ENCODE peak calls at places on chromosome 20, in four cellular contexts. A is foreskin keratinocyte, J is IMR-90, H is testis. G is an unnamed sample.
A peak's percentile ranks its signal among the peaks of the same experiment; 100 is the strongest.

GRCh38 chr20:48552550-48552949 is 275.2 kb downstream of the PREX1 start:
- DNase-seq in A (no peak), H (no peak), J (no peak), G (no peak)

GRCh38 chr20:23683281-23683680 is 5.6 kb downstream of the CST4 start:
- DNase-seq in J (no peak), H (no peak), A (no peak), G (no peak)

GRCh38 chr20:12775041-12775440 is 233.7 kb upstream of the SPTLC3 start:
- DNase-seq in A (no peak), H (no peak), J (no peak), G (no peak)

GRCh38 chr20:34755367-34755766 is 51.2 kb downstream of the TP53INP2 start:
- DNase-seq in A (no peak), H (no peak), J (no peak), G (no peak)

GRCh38 chr20:49233226-49233625 is 14.0 kb downstream of the DDX27 start:
- DNase-seq in A (no peak), H (no peak), J (no peak), G (no peak)

GRCh38 chr20:37226889-37227288 is 34.7 kb downstream of the GHRH start:
- DNase-seq in H (peak; percentile 86), J (peak; percentile 21), A (no peak), G (no peak)

GRCh38 chr20:14600527-14600926 is 263.1 kb upstream of the FLRT3 start:
- DNase-seq in A (no peak), J (no peak), H (no peak), G (no peak)

GRCh38 chr20:35698298-35699126 is 640 bp downstream of the NFS1 start:
- DNase-seq in H (no peak), A (no peak), J (no peak), G (peak; percentile 65)

GRCh38 chr20:53611449-53611894 is 17.8 kb upstream of the ZNF217 start:
- DNase-seq in A (peak; percentile 87), J (peak; percentile 99), H (peak; percentile 26), G (peak; percentile 94)

GRCh38 chr20:17029698-17030097 is 197.1 kb upstream of the PCSK2 start:
- DNase-seq in H (no peak), J (no peak), A (no peak), G (no peak)

GRCh38 chr20:18092890-18093289 is 35.2 kb upstream of the OVOL2 start:
- DNase-seq in A (no peak), J (no peak), H (peak; percentile 18), G (no peak)

GRCh38 chr20:42530855-42531674 is 658.6 kb downstream of the PTPRT start:
- DNase-seq in J (no peak), A (no peak), H (peak; percentile 15), G (peak; percentile 21)

GRCh38 chr20:62347445-62347844 is 19.7 kb downstream of the LAMA5 start:
- DNase-seq in A (no peak), H (no peak), J (no peak), G (no peak)

GRCh38 chr20:37220796-37221195 is 40.8 kb downstream of the GHRH start:
- DNase-seq in H (peak; percentile 50), J (no peak), A (no peak), G (no peak)

GRCh38 chr20:36847009-36847709 is 28.8 kb upstream of the TLDC2 start:
- DNase-seq in H (peak; percentile 92), A (peak; percentile 85), J (peak; percentile 83), G (peak; percentile 89)

GRCh38 chr20:48231253-48231652 is 446.0 kb upstream of the SULF2 start:
- DNase-seq in H (no peak), J (no peak), A (no peak), G (no peak)

GRCh38 chr20:8144282-8145245 is 12.5 kb downstream of the PLCB1 start:
- DNase-seq in J (peak; percentile 89), A (no peak), H (no peak), G (no peak)

GRCh38 chr20:46119028-46119546 is 973 bp downstream of the CD40 start:
- DNase-seq in A (no peak), H (no peak), J (no peak), G (peak; percentile 50)

GRCh38 chr20:50308513-50309279 is 118.1 kb downstream of the CEBPB start:
- DNase-seq in A (peak; percentile 64), H (peak; percentile 91), J (peak; percentile 100), G (peak; percentile 98)

GRCh38 chr20:43507150-43508080 is at the start of gene L3MBTL1:
- DNase-seq in H (peak; percentile 74), J (peak; percentile 23), A (no peak), G (peak; percentile 90)

GRCh38 chr20:32574296-32575226 is 10.6 kb downstream of the NOL4L start:
- DNase-seq in J (peak; percentile 88), H (peak; percentile 69), A (no peak), G (peak; percentile 78)

GRCh38 chr20:5660346-5660745 is 89.9 kb upstream of the SHLD1 start:
- DNase-seq in H (no peak), J (peak; percentile 44), A (no peak), G (no peak)

GRCh38 chr20:62063601-62063980 is 2.1 kb downstream of the TAF4 start:
- DNase-seq in J (peak; percentile 62), H (peak; percentile 46), A (no peak), G (no peak)

GRCh38 chr20:62219992-62220665 is at the start of gene HRH3:
- DNase-seq in J (no peak), H (peak; percentile 54), A (no peak), G (peak; percentile 84)

GRCh38 chr20:14764511-14765369 is 427.3 kb upstream of the FLRT3 start:
- DNase-seq in H (no peak), J (no peak), A (no peak), G (no peak)

GRCh38 chr20:8616792-8617191 is 452.1 kb upstream of the PLCB4 start:
- DNase-seq in A (no peak), J (peak; percentile 66), H (no peak), G (no peak)

GRCh38 chr20:53319200-53319599 is 274.4 kb downstream of the ZNF217 start:
- DNase-seq in A (no peak), J (no peak), H (no peak), G (no peak)

GRCh38 chr20:1827974-1828785 is 67.0 kb upstream of the SIRPA start:
- DNase-seq in J (no peak), H (peak; percentile 81), A (peak; percentile 88), G (peak; percentile 90)

GRCh38 chr20:48705208-48706115 is 122.3 kb downstream of the PREX1 start:
- DNase-seq in H (no peak), J (no peak), A (no peak), G (no peak)

GRCh38 chr20:53643031-53643832 is 49.6 kb upstream of the ZNF217 start:
- DNase-seq in A (peak; percentile 82), H (no peak), J (peak; percentile 80), G (peak; percentile 95)

GRCh38 chr20:50271674-50272412 is 81.2 kb downstream of the CEBPB start:
- DNase-seq in J (no peak), A (no peak), H (no peak), G (no peak)

GRCh38 chr20:62258499-62259293 is 20.4 kb downstream of the OSBPL2 start:
- DNase-seq in H (no peak), A (no peak), J (peak; percentile 85), G (peak; percentile 47)

GRCh38 chr20:53735536-53736050 is 142.0 kb upstream of the ZNF217 start:
- DNase-seq in A (peak; percentile 88), H (no peak), J (peak; percentile 92), G (peak; percentile 96)

GRCh38 chr20:12383770-12384304 is 466.1 kb downstream of the BTBD3 start:
- DNase-seq in A (no peak), J (no peak), H (no peak), G (no peak)

GRCh38 chr20:21503345-21503744 is 10.5 kb downstream of the NKX2-2 start:
- DNase-seq in J (peak; percentile 14), A (no peak), H (no peak), G (no peak)

DNA sequence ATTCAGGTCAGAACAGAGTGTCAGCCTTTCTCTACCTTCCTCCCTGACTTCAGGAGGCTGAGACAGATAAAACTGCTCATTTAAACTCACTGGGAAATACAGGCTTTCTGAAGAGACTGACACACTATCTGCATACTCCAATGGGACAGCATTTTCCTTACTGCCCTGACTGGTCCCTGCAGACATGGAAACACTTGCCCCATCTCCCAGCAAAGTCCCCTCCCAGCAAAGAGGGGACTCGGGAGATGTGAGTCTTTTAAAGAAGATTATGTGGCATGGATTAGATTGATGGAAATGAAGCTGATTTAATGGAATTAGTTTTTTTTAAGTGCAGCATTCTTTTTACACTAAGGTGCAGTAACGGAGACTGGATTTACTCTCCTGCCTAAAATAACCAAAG is 90.8 kb downstream of the CFAP61 start:
- DNase-seq in H (no peak), A (no peak), J (no peak), G (no peak)
- TF ChIP-seq CTCF in H (no peak), A (no peak), J (no peak), G (no peak)

GRCh38 chr20:57437672-57438330 is 46.6 kb downstream of the RBM38 start:
- DNase-seq in J (no peak), H (no peak), A (no peak), G (no peak)
- H3K27ac ChIP-seq in J (no peak overlapping the region), H (no peak overlapping the region), A (no peak overlapping the region), G (no peak overlapping the region)

GRCh38 chr20:10094566-10095173 is 59.9 kb downstream of the ANKEF1 start:
- DNase-seq in A (no peak), J (no peak), H (no peak), G (no peak)
- TF ChIP-seq CTCF in A (peak; percentile 41), J (no peak), H (no peak), G (no peak)

GRCh38 chr20:38883081-38883980 is 42.9 kb upstream of the FAM83D start:
- DNase-seq in H (no peak), J (peak; percentile 2), A (no peak), G (no peak)
- H3K27ac ChIP-seq in H (no peak overlapping the region), J (no peak overlapping the region), A (no peak overlapping the region), G (no peak overlapping the region)

GRCh38 chr20:63483834-63484233 is 11.4 kb upstream of the KCNQ2 start:
- DNase-seq in H (no peak), A (no peak), J (no peak), G (no peak)
- TF ChIP-seq CTCF in H (no peak), A (peak; percentile 33), J (no peak), G (no peak)